ENCODE peak calls at places on chromosome 17, in five cellular contexts. Z, B, R, C and Q are unnamed samples. For H3K9me3 and H3K4me1, the result is how much of the 10 kb centered on the place peaks cover.

GRCh38 chr17:64777413-64778101 is 115.5 kb upstream of the SMURF2 start:
- DNase-seq in R (no peak), C (no peak), B (no peak), Z (no peak), Q (no peak)

GRCh38 chr17:78231991-78232759 is 744 bp downstream of the TMEM235 start:
- DNase-seq in R (no peak), Z (no peak), C (no peak), B (no peak), Q (peak)

GRCh38 chr17:36509272-36509985 is 22.9 kb downstream of the ZNHIT3 start:
- DNase-seq in Z (no peak), R (no peak), B (no peak), C (no peak), Q (no peak)

GRCh38 chr17:39667262-39668140 is 752 bp upstream of the PNMT start:
- DNase-seq in Z (no peak), B (no peak), C (no peak), R (no peak), Q (no peak)

GRCh38 chr17:58272367-58273280 is 8.1 kb downstream of the MPO start:
- DNase-seq in R (no peak), Z (no peak), B (no peak), C (no peak), Q (no peak)

GRCh38 chr17:51869387-51869786 is 289.1 kb downstream of the CA10 start:
- DNase-seq in B (no peak), Z (no peak), R (peak), C (no peak), Q (no peak)

GRCh38 chr17:29376667-29377268 is 13.4 kb upstream of the TAOK1 start:
- DNase-seq in C (no peak), B (no peak), Z (no peak), R (peak), Q (no peak)

GRCh38 chr17:10226930-10227695 is 28.7 kb upstream of the GAS7 start:
- DNase-seq in B (no peak), R (peak), Z (peak), C (peak), Q (peak)

GRCh38 chr17:81902023-81902652 is at the start of gene NPB:
- DNase-seq in C (no peak), R (no peak), Z (no peak), B (no peak), Q (no peak)

DNA sequence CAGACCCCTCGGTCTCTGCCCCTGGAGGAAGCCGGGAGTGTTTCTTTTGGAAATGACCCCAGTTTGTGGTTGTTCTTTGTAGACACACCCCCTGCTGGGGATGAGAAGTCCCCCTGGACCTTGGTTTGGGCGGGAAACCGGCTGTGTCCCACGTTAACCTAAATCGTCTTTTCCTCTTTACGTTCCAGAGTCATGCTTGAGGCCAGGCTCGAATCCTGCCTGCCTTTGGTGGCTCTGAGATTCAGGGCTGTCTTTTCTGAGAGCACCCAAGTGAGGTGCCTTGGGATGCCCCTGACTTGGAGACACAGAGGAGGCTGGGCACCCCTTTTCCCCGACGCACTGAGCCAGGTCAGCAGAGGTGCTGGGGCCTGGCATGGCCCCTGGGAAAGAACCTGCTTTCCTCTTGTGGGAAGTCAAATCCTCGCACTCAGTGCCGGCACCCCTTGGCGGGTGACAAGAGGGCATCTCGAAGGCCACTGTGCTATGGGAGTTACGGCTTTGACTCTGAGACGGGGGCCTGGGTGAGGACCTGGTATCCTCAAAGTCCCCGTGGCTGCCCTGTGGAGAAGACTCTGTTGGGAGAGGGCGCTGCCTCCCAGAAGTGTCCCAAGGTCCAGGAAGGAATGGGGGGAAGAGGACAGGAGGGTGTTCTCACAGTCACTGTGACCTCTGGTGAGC is 116.8 kb downstream of the METRNL start:
- DNase-seq in C (no peak), Z (no peak), B (peak), R (no peak), Q (no peak)
- H3K9me3 ChIP-seq in C (under half), Z (under half), B (under half), R (under half), Q (under half)

DNA sequence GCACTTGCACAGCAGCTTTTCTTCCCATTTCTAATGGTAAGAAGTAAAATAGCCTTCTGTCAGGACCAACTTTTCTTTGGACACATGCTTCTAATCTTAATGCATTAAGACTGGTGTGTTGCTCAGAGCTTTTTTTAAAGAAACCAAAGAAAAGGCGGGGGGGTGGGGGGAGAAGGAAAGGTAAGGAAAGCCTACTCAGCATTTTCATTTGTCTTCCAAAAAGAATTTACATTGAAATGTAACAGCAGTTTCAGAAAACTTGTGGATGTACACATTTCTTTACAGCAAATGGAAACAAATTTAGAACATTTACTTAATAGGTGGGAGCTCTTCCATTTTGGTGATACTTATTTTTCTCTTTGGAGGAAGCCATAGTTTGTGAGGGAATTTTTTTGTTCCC is 49.6 kb downstream of the NLK start:
- DNase-seq in B (no peak), R (no peak), Z (no peak), C (no peak), Q (no peak)
- H3K4me1 ChIP-seq in B (under half), R (under half), Z (under half), C (under half), Q (under half)

DNA sequence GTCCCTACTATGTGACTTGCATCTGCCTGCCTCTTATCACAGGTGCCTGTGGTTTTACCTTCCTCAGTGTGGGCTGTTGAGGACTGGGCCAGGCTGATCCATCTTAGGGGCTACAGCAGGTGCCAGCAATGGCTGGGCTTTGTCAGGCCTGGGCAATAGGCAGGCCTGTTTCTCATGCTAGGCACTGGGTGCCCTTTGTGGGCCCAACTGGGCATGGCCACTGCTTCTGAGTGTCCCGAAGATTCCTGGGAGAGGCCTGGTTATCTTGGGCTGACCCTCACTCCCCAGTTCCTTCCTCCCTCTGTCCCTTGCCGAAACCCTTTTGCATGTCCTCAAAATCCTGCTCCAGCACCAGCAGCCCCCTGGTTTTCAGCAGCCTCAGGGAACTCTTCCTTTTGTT is 1024.9 kb downstream of the KCNJ18 start:
- DNase-seq in B (no peak), C (no peak), Z (no peak), R (no peak), Q (no peak)
- H3K9me3 ChIP-seq in B (under half), C (under half), Z (under half), R (under half), Q (under half)

GRCh38 chr17:50051606-50052005 is 4.3 kb upstream of the ITGA3 start:
- DNase-seq in R (no peak), B (no peak), Z (no peak), C (no peak), Q (no peak)
- H3K4me1 ChIP-seq in R (half or more), B (under half), Z (under half), C (under half), Q (under half)

DNA sequence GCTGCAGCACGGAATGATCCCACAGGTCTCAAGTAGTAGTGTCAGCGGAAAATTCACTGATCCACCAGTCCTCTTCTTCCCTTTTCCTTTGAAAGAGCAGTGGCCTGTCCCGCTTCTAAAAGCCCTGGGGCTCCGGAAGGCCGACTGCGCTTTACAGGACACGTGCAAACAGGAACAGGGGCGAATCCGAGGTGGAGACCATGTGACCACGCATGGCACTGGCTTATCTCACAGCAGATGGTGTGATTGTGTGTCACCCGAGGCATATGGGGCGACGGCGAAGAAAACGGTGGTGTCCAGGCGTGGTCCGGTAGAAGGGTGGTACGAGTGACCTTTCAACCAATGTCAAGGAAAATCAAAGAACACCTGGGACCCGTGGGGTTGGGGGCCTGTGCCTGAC is 12.0 kb upstream of the KCNJ18 start:
- DNase-seq in Z (no peak), R (no peak), B (no peak), C (no peak), Q (no peak)
- H3K9me3 ChIP-seq in Z (under half), R (under half), B (under half), C (under half), Q (under half)